ENCODE peak calls at places on chromosomes 11 and 22, in seven cellular contexts. D is colonic mucosa, X is body of pancreas, J is heart left ventricle, K is astrocyte, P is K562, Z is tibial artery. H is an unnamed sample.

GRCh38 chr22:24984122-24984521 is 31.6 kb downstream of the KIAA1671 start:
- DNase-seq in D (no peak), X (no peak), J (no peak), K (no peak), P (no peak), Z (no peak), H (no peak)

GRCh38 chr11:73087730-73088129 is 54.4 kb downstream of the FCHSD2 start:
- DNase-seq in D (no peak), X (no peak), J (no peak), K (no peak), P (no peak), Z (no peak), H (no peak)

GRCh38 chr11:1830500-1831223 is 4.1 kb upstream of the SYT8 start:
- DNase-seq in D (peak), X (peak), J (no peak), K (no peak), P (no peak), Z (no peak), H (no peak)

GRCh38 chr11:67298786-67299185 is 4.5 kb upstream of the SSH3 start:
- DNase-seq in D (no peak), X (no peak), J (no peak), K (no peak), P (no peak), Z (no peak), H (no peak)

GRCh38 chr22:49182416-49182815 is 645.3 kb downstream of the BRD1 start:
- DNase-seq in D (no peak), X (no peak), J (no peak), K (no peak), P (no peak), Z (no peak), H (no peak)

GRCh38 chr22:48171294-48171693 is 1408.8 kb downstream of the TBC1D22A start:
- DNase-seq in D (no peak), X (no peak), J (no peak), K (no peak), P (no peak), Z (no peak), H (no peak)

GRCh38 chr22:38448945-38449745 is 5.9 kb downstream of the KCNJ4 start:
- DNase-seq in D (no peak), X (no peak), J (peak), K (no peak), P (no peak), Z (no peak), H (no peak)

GRCh38 chr11:69319255-69320106 is 25.5 kb downstream of the MYEOV start:
- DNase-seq in D (no peak), X (no peak), J (no peak), K (no peak), P (no peak), Z (no peak), H (no peak)

GRCh38 chr11:118996926-118997626 is 862 bp upstream of the CENATAC start:
- DNase-seq in D (no peak), X (no peak), J (no peak), K (no peak), P (peak), Z (no peak), H (peak)

GRCh38 chr11:70736461-70736860 is 338.1 kb downstream of the CTTN start:
- DNase-seq in D (no peak), X (no peak), J (no peak), K (no peak), P (no peak), Z (no peak), H (no peak)

GRCh38 chr11:65206441-65206841 is 24.7 kb downstream of the CAPN1 start:
- DNase-seq in D (no peak), X (no peak), J (no peak), K (no peak), P (no peak), Z (no peak), H (no peak)

GRCh38 chr11:133477263-133477625 is 55.1 kb downstream of the OPCML start:
- DNase-seq in D (no peak), X (no peak), J (no peak), K (no peak), P (no peak), Z (no peak), H (no peak)

DNA sequence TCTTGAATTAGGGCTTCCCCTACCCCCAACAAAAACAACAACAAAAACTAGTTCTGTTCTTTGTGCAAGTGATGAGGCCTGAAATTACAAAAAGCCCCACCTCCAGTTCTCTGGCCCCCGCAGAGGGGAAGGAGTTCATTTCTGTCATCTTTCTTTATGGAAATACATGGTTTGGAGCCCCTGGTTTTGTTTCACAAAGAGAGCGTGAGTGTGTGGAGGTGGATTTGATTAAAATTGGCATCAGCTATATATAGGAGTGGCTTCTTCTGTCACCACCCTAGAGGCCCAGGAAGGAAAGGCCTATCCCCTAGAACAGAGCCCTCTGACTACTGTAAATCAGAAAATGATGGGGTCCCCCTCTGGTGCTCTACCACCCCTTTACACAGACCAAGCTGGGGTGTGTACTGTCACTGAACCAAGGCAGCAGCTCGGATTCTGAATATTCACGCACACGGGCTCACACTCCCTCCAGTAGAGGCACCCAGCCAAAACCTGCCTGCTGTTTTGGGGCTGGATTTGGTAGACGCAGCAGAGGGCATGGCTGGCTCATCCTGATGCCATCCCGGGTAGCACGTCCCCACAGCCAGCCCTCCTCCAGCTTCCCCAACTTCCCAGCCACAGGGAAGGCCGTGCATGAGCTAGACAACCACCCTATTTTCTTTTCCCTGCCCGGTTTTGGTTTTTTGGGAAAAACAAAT is 19.4 kb downstream of the RCOR2 start:
- DNase-seq in D (no peak), X (no peak), J (no peak), K (no peak), P (no peak), Z (no peak), H (no peak)
- H3K27ac ChIP-seq in D (no peak), X (no peak), J (no peak), K (no peak), P (no peak), Z (no peak), H (no peak)

GRCh38 chr11:110078923-110079544 is 14.2 kb upstream of the ZC3H12C start:
- DNase-seq in D (no peak), X (no peak), J (no peak), K (no peak), P (no peak), Z (no peak), H (no peak)
- H3K27ac ChIP-seq in D (no peak), X (no peak), J (no peak), K (no peak), P (no peak), Z (no peak), H (no peak)

GRCh38 chr11:63907063-63907462 is 9.9 kb downstream of the RCOR2 start:
- DNase-seq in D (no peak), X (no peak), J (no peak), K (no peak), P (peak), Z (no peak), H (no peak)
- H3K27ac ChIP-seq in D (no peak), X (no peak), J (no peak), K (no peak), P (no peak), Z (no peak), H (no peak)

GRCh38 chr22:35846804-35847203 is 129.1 kb downstream of the APOL5 start:
- DNase-seq in D (no peak), X (no peak), J (no peak), K (no peak), P (no peak), Z (no peak), H (no peak)
- H3K27ac ChIP-seq in D (peak), X (peak), J (no peak), K (no peak), P (no peak), Z (no peak), H (no peak)

GRCh38 chr11:19218801-19219460 is 17.1 kb upstream of the CSRP3 start:
- DNase-seq in D (no peak), X (no peak), J (peak), K (no peak), P (peak), Z (no peak), H (no peak)
- H3K27ac ChIP-seq in D (no peak), X (no peak), J (peak), K (no peak), P (no peak), Z (no peak), H (no peak)

DNA sequence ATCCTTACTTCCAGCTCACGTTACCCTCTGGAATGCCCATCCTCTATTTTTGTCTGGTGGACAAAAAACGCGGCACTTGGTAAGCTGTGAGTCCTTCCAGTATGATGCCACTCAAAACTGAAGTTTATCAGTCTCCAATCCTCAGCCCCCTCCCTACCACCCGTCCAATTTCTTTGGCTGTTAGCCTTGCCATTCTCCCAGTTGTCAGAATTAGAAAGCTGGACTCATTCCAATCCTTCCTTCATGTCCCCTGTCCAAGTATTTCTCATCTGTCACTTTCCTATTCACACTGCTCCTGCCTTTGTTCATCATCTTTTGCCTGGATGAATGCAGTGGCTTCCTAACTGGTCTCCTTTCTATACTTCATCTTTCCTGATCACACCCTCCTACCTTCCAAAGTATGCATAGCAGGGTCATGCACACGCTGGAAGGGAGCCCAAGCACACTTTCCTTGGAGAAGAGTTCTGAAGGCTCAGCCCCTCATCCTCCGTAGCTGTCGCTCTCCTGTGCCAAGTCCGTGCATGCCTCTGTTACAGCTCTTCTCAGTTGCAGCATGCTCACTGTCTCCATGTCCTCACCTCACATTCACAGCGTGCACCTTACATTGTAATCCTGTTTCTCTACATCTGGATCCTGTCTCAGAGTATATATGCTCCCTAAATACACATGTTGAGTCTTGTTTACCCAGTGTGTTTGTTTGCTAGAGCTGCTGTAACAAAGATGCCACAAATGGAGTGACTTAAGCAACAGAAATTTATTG is 19.4 kb downstream of the APLP2 start:
- DNase-seq in D (no peak), X (no peak), J (no peak), K (no peak), P (no peak), Z (no peak), H (no peak)
- H3K27ac ChIP-seq in D (no peak), X (no peak), J (no peak), K (no peak), P (peak), Z (no peak), H (no peak)

GRCh38 chr11:4093519-4094347 is 866 bp upstream of the RRM1 start:
- DNase-seq in D (peak), X (no peak), J (no peak), K (no peak), P (peak), Z (no peak), H (no peak)

GRCh38 chr11:4090258-4090657 is 4.3 kb upstream of the RRM1 start:
- DNase-seq in D (no peak), X (no peak), J (no peak), K (no peak), P (no peak), Z (no peak), H (peak)

GRCh38 chr11:4094348-4095291 is at the start of gene RRM1:
- DNase-seq in D (peak), X (peak), J (peak), K (peak), P (peak), Z (peak), H (peak)

GRCh38 chr11:4095509-4096230 is 1.1 kb downstream of the RRM1 start:
- DNase-seq in D (no peak), X (no peak), J (no peak), K (peak), P (peak), Z (no peak), H (no peak)

GRCh38 chr11:4092031-4092430 is 2.6 kb upstream of the RRM1 start:
- DNase-seq in D (no peak), X (no peak), J (no peak), K (no peak), P (peak), Z (no peak), H (no peak)
- H3K27ac ChIP-seq in D (no peak), X (no peak), J (no peak), K (no peak), P (peak), Z (no peak), H (peak)